ENCODE peak calls at places on chromosomes 11 and 22, in six cellular contexts. P is uterus; V is activated CD8-positive, alpha-beta T cell treated with anti-CD3 and anti-CD28 coated beads, Interleukin-2, amount 10 ng/mL, durations not matched to agents 7 days and 5 days; O is stimulated activated CD8-positive, alpha-beta memory T cell treated with anti-CD3 and anti-CD28 coated beads, Interleukin-15, amount 100 ng/mL, for 48 hours; H is naive thymus-derived CD8-positive, alpha-beta T cell; L is KG1. D is an unnamed sample.

GRCh38 chr22:47049078-47049609 is 286.7 kb downstream of the TBC1D22A start:
- DNase-seq in H (no peak), L (no peak), V (no peak), P (no peak), O (no peak), D (no peak)

GRCh38 chr11:1757861-1758610 is 5.7 kb downstream of the CTSD start:
- DNase-seq in P (no peak), V (peak), L (peak), O (peak), H (peak), D (peak)

GRCh38 chr11:109123811-109124787 is 297.9 kb upstream of the C11orf87 start:
- DNase-seq in O (no peak), V (no peak), L (no peak), P (no peak), H (no peak), D (no peak)

GRCh38 chr11:47331454-47332302 is 20.8 kb downstream of the MYBPC3 start:
- DNase-seq in H (no peak), L (no peak), P (no peak), O (no peak), V (no peak), D (no peak)

GRCh38 chr11:57819272-57819979 is 57.8 kb downstream of the CTNND1 start:
- DNase-seq in H (no peak), V (no peak), L (no peak), P (no peak), O (no peak), D (no peak)

GRCh38 chr22:46024136-46024840 is 47.3 kb upstream of the WNT7B start:
- DNase-seq in L (no peak), P (peak), H (no peak), V (no peak), O (no peak), D (no peak)

GRCh38 chr11:95147364-95147905 is 57.8 kb downstream of the ENDOD1 start:
- DNase-seq in V (no peak), H (no peak), P (peak), O (no peak), L (peak), D (no peak)

GRCh38 chr11:1196516-1197391 is 26.1 kb upstream of the MUC5B start:
- DNase-seq in H (no peak), L (no peak), O (no peak), P (peak), V (no peak), D (no peak)

GRCh38 chr11:107856180-107856980 is 2.2 kb downstream of the SLC35F2 start:
- DNase-seq in O (no peak), H (no peak), P (no peak), L (no peak), V (no peak), D (no peak)

GRCh38 chr22:22920104-22920654 is 32.6 kb downstream of the IGLL5 start:
- DNase-seq in L (no peak), H (no peak), V (no peak), O (no peak), P (no peak), D (no peak)